ENCODE peak calls at places on chromosomes 11 and 22, in six cellular contexts. F is body of pancreas, W is Peyer's patch, Q is mesendoderm, I is GM23248, E is spleen. M is an unnamed sample.
A peak's percentile ranks its signal among the peaks of the same experiment; 100 is the strongest.

GRCh38 chr22:26894766-26895485 is 237.5 kb downstream of the MIAT start:
- DNase-seq in I (peak; percentile 95), E (no peak), F (peak; percentile 54), Q (no peak), W (no peak), M (no peak)

GRCh38 chr11:107018902-107019493 is 722 bp upstream of the GUCY1A2 start:
- DNase-seq in I (peak; percentile 89), Q (peak; percentile 91), W (no peak), F (peak; percentile 63), E (peak; percentile 78), M (peak; percentile 65)

GRCh38 chr11:32033491-32033890 is 57.4 kb upstream of the RCN1 start:
- DNase-seq in F (no peak), E (no peak), Q (no peak), W (no peak), I (peak; percentile 36), M (no peak)

GRCh38 chr11:84019576-84020194 is 733.5 kb upstream of the CCDC90B start:
- DNase-seq in E (no peak), F (no peak), Q (peak; percentile 32), W (no peak), I (peak; percentile 73), M (no peak)

GRCh38 chr11:6646040-6646439 is 9.6 kb downstream of the DCHS1 start:
- DNase-seq in E (peak; percentile 85), F (peak; percentile 55), I (peak; percentile 86), Q (no peak), W (no peak), M (no peak)

GRCh38 chr11:27313157-27313821 is 49.7 kb downstream of the CCDC34 start:
- DNase-seq in Q (no peak), E (no peak), I (peak; percentile 68), F (no peak), W (no peak), M (no peak)

GRCh38 chr11:87299041-87299481 is 261.3 kb downstream of the TMEM135 start:
- DNase-seq in W (no peak), E (no peak), I (no peak), Q (peak; percentile 75), F (no peak), M (no peak)

GRCh38 chr11:20038969-20039368 is 121.3 kb downstream of the DBX1 start:
- DNase-seq in I (no peak), F (no peak), Q (no peak), E (no peak), W (no peak), M (no peak)

GRCh38 chr11:76445122-76446084 is 585 bp downstream of the EMSY start:
- DNase-seq in W (peak; percentile 56), F (peak; percentile 73), I (peak; percentile 95), Q (peak; percentile 98), E (peak; percentile 92), M (peak; percentile 71)

GRCh38 chr11:84249344-84250135 is 963.4 kb upstream of the CCDC90B start:
- DNase-seq in F (no peak), E (no peak), W (no peak), I (peak; percentile 19), Q (no peak), M (peak; percentile 62)

GRCh38 chr22:44459041-44459440 is 39.0 kb downstream of the RTL6 start:
- DNase-seq in F (no peak), Q (no peak), I (no peak), W (no peak), E (peak; percentile 47), M (no peak)

GRCh38 chr11:94325681-94326080 is 21.3 kb downstream of the IZUMO1R start:
- DNase-seq in W (no peak), E (no peak), F (peak; percentile 16), Q (peak; percentile 83), I (peak; percentile 47), M (no peak)

GRCh38 chr11:17256512-17256911 is 20.0 kb upstream of the NUCB2 start:
- DNase-seq in Q (no peak), I (peak; percentile 96), E (no peak), F (no peak), W (no peak), M (no peak)

GRCh38 chr11:68798221-68798813 is 43.4 kb downstream of the CPT1A start:
- DNase-seq in F (peak; percentile 22), I (peak; percentile 32), E (peak; percentile 79), W (peak; percentile 22), Q (peak; percentile 68), M (peak; percentile 34)

GRCh38 chr22:40526960-40527359 is 109.6 kb downstream of the MRTFA start:
- DNase-seq in Q (no peak), F (no peak), W (no peak), I (no peak), E (no peak), M (no peak)

GRCh38 chr22:49197500-49197899 is 630.2 kb downstream of the BRD1 start:
- DNase-seq in F (no peak), W (no peak), Q (peak; percentile 18), E (peak; percentile 60), I (no peak), M (peak; percentile 27)

GRCh38 chr11:96013459-96014213 is 89.7 kb upstream of the MTMR2 start:
- DNase-seq in I (no peak), Q (peak; percentile 51), E (peak; percentile 75), W (no peak), F (no peak), M (no peak)

GRCh38 chr22:23245045-23245798 is 64.9 kb downstream of the BCR start:
- DNase-seq in I (peak; percentile 67), W (no peak), E (no peak), F (no peak), Q (no peak), M (no peak)

GRCh38 chr22:30402036-30402759 is 5.4 kb downstream of the SEC14L2 start:
- DNase-seq in W (no peak), I (no peak), Q (no peak), F (no peak), E (no peak), M (no peak)

GRCh38 chr11:40602866-40603578 is 856.4 kb downstream of the LRRC4C start:
- DNase-seq in I (no peak), Q (peak; percentile 70), W (no peak), E (no peak), F (no peak), M (no peak)

GRCh38 chr22:39661842-39662676 is 91.5 kb downstream of the CACNA1I start:
- DNase-seq in W (peak; percentile 71), Q (peak; percentile 81), E (peak; percentile 86), F (peak; percentile 46), I (no peak), M (no peak)

GRCh38 chr11:107744736-107745135 is 32.9 kb upstream of the SLN start:
- DNase-seq in Q (peak; percentile 8), E (no peak), I (no peak), F (no peak), W (no peak), M (no peak)

GRCh38 chr11:47408598-47409439 is 429 bp downstream of the SLC39A13 start:
- DNase-seq in I (peak; percentile 96), Q (peak; percentile 46), F (peak; percentile 53), W (no peak), E (peak; percentile 96), M (no peak)

GRCh38 chr22:39872548-39872947 is 21.0 kb downstream of the ENTHD1 start:
- DNase-seq in E (no peak), Q (no peak), F (no peak), W (no peak), I (no peak), M (no peak)

GRCh38 chr22:20036119-20036518 is 15.2 kb downstream of the TANGO2 start:
- DNase-seq in E (no peak), Q (no peak), I (no peak), W (no peak), F (no peak), M (no peak)

GRCh38 chr11:122789916-122790315 is 48.4 kb upstream of the CRTAM start:
- DNase-seq in Q (no peak), I (no peak), F (no peak), W (no peak), E (no peak), M (no peak)

GRCh38 chr11:116852261-116853125 is 15.1 kb upstream of the APOA1 start:
- DNase-seq in W (no peak), F (no peak), E (peak; percentile 57), I (peak; percentile 53), Q (no peak), M (no peak)

GRCh38 chr11:58178444-58178843 is 10.4 kb upstream of the OR9Q2 start:
- DNase-seq in F (no peak), E (no peak), I (no peak), Q (no peak), W (no peak), M (no peak)

GRCh38 chr11:110121204-110121603 is 28.0 kb downstream of the ZC3H12C start:
- DNase-seq in I (peak; percentile 74), W (no peak), F (no peak), Q (no peak), E (no peak), M (no peak)

GRCh38 chr22:36443198-36443770 is 38.2 kb downstream of the TXN2 start:
- DNase-seq in Q (peak; percentile 85), E (no peak), F (no peak), I (no peak), W (peak; percentile 54), M (no peak)
- H3K4me1 ChIP-seq in Q (peaks cover 4% of the 10 kb centered on the region), E (peaks cover 25% of the 10 kb centered on the region), F (peaks cover 18% of the 10 kb centered on the region), I (peaks cover 18% of the 10 kb centered on the region), W (no peaks in the 10 kb centered on the region), M (no peaks in the 10 kb centered on the region)

DNA sequence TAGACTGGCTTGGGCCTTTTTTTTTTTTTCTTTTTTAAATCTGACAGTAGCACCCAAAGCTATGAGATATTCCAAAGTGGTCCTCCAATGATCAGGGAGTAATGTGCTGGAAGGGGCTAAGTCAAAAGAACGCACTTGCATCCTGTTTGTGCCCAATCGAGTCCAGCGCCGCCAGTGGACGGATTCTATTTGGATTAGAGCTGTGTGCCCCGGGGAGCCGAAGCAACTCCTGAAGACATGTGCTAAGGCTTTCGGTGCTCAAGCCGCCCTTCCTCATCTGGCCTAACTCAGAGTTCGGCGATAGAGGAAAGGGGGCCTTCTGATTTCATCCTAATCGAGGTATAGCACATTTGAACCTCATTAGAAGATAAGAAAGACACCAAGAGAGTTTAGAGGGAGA is 147.8 kb upstream of the NECTIN1 start:
- DNase-seq in Q (no peak), I (no peak), W (no peak), F (no peak), E (peak; percentile 62), M (no peak)
- H3K4me1 ChIP-seq in Q (no peaks in the 10 kb centered on the region), I (no peaks in the 10 kb centered on the region), W (no peaks in the 10 kb centered on the region), F (no peaks in the 10 kb centered on the region), E (no peaks in the 10 kb centered on the region), M (no peaks in the 10 kb centered on the region)

GRCh38 chr11:73239571-73240189 is 21.6 kb downstream of the P2RY2 start:
- DNase-seq in I (no peak), Q (peak; percentile 52), W (no peak), F (no peak), E (peak; percentile 56), M (no peak)
- H3K4me1 ChIP-seq in I (peaks cover 15% of the 10 kb centered on the region), Q (no peaks in the 10 kb centered on the region), W (no peaks in the 10 kb centered on the region), F (peaks cover 9% of the 10 kb centered on the region), E (peaks cover 12% of the 10 kb centered on the region), M (peaks cover 17% of the 10 kb centered on the region)

DNA sequence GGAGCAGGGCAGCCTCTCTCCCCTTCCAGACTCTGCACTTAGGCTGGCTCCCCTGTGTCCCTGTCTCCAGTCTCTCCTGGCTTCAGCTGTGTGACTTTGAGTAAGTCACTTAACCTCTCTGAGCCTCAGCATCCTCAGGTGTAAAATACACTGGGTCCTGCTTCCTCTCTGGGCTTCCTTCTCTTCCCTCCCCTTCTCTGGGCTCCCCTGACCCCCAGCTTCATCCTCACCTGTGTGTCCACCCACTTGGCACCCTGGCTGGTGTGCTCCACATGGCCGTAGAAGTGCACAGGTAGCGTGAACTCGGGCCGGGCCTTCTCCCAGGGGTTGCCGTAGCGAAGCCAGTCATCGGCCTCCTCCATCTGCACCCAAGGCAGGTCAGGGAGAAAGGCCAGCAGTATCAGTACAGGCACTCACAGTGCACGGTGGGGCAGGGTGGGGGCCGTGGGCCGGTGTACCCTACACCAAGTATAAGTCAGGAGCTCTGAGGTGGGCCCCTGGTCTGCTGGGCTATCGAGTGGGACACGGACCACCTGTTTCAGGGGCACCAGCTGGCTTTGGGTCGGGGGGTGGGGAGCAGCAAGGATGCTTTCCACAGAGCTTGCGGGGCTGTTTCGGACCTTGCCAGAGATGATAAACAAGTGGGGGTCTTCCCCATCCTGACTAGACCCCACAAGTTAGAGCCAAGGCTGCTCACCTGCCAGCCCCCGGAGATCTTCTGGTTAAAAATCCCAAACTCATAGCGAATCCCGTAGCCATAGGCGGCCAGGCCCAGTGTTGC is 2.0 kb downstream of the PYGM start:
- DNase-seq in Q (no peak), I (no peak), F (no peak), W (no peak), E (peak; percentile 67), M (no peak)
- H3K4me1 ChIP-seq in Q (peaks cover 4% of the 10 kb centered on the region), I (no peaks in the 10 kb centered on the region), F (no peaks in the 10 kb centered on the region), W (peaks cover 13% of the 10 kb centered on the region), E (peaks cover 24% of the 10 kb centered on the region), M (no peaks in the 10 kb centered on the region)